ENCODE peak calls at places on chromosomes 7 and 10, in eight cellular contexts. O is fibroblast of pulmonary artery, C is neural progenitor cell, W is tibial artery, J is fibroblast of mammary gland, N is kidney epithelial cell, D is HL-60, H is AG09309. S is an unnamed sample.

GRCh38 chr10:11472158-11472753 is 139.2 kb downstream of the USP6NL start:
- DNase-seq in O (peak; percentile 65), C (peak; percentile 79), W (no peak), J (peak; percentile 58), N (no peak), D (peak; percentile 10), H (no peak), S (peak; percentile 59)

GRCh38 chr10:96130326-96130758 is 245 bp downstream of the ZNF518A start:
- DNase-seq in O (peak; percentile 84), C (peak; percentile 89), W (peak; percentile 73), J (no peak), N (no peak), D (no peak), H (no peak), S (no peak)

GRCh38 chr7:110007316-110007910 is 1083.5 kb upstream of the LRRN3 start:
- DNase-seq in O (no peak), C (no peak), W (no peak), J (no peak), N (no peak), D (no peak), H (no peak), S (no peak)

GRCh38 chr7:141731476-141732149 is 6.5 kb upstream of the SSBP1 start:
- DNase-seq in O (peak; percentile 23), C (no peak), W (no peak), J (no peak), N (no peak), D (no peak), H (no peak), S (peak; percentile 12)

GRCh38 chr7:30740417-30741181 is 11.3 kb upstream of the INMT start:
- DNase-seq in O (peak; percentile 72), C (peak; percentile 80), W (peak; percentile 84), J (peak; percentile 63), N (no peak), D (no peak), H (peak; percentile 23), S (peak; percentile 71)

GRCh38 chr10:76185476-76186255 is 754.2 kb downstream of the LRMDA start:
- DNase-seq in O (no peak), C (no peak), W (no peak), J (no peak), N (no peak), D (no peak), H (no peak), S (no peak)

GRCh38 chr7:66281678-66282593 is 76.8 kb downstream of the TPST1 start:
- DNase-seq in O (peak; percentile 95), C (no peak), W (no peak), J (peak; percentile 98), N (peak; percentile 44), D (no peak), H (peak; percentile 94), S (peak; percentile 96)

GRCh38 chr10:85641479-85641967 is 725.1 kb downstream of the GRID1 start:
- DNase-seq in O (no peak), C (no peak), W (no peak), J (peak; percentile 36), N (no peak), D (no peak), H (no peak), S (no peak)

GRCh38 chr7:80488851-80489370 is 23.0 kb downstream of the GNAT3 start:
- DNase-seq in O (no peak), C (no peak), W (no peak), J (no peak), N (no peak), D (no peak), H (peak; percentile 21), S (no peak)

GRCh38 chr7:79090543-79090942 is 362.9 kb downstream of the MAGI2 start:
- DNase-seq in O (peak; percentile 18), C (no peak), W (no peak), J (peak; percentile 5), N (no peak), D (no peak), H (no peak), S (no peak)

GRCh38 chr7:138358850-138359341 is 101.2 kb upstream of the TRIM24 start:
- DNase-seq in O (no peak), C (no peak), W (no peak), J (no peak), N (no peak), D (no peak), H (no peak), S (no peak)

GRCh38 chr10:130064783-130065182 is 45.8 kb downstream of the C10orf143 start:
- DNase-seq in O (no peak), C (no peak), W (peak; percentile 35), J (no peak), N (no peak), D (no peak), H (no peak), S (no peak)

GRCh38 chr7:73518470-73518869 is 3.6 kb downstream of the BAZ1B start:
- DNase-seq in O (no peak), C (no peak), W (peak; percentile 21), J (no peak), N (no peak), D (no peak), H (no peak), S (no peak)

GRCh38 chr10:42979181-42979580 is 97.7 kb upstream of the RET start:
- DNase-seq in O (no peak), C (no peak), W (peak; percentile 16), J (no peak), N (no peak), D (no peak), H (no peak), S (no peak)

GRCh38 chr7:1175597-1175966 is 15.6 kb upstream of the ZFAND2A start:
- DNase-seq in O (no peak), C (no peak), W (no peak), J (no peak), N (no peak), D (no peak), H (no peak), S (no peak)
- H3K4me3 ChIP-seq in O (no peak overlapping the region), C (no peak overlapping the region), W (peak overlapping the region; percentile 32), J (no peak overlapping the region), N (no peak overlapping the region), D (no peak overlapping the region), H (no peak overlapping the region), S (no peak overlapping the region)

GRCh38 chr7:55077581-55078410 is 59.0 kb downstream of the EGFR start:
- DNase-seq in O (no peak), C (no peak), W (no peak), J (no peak), N (no peak), D (no peak), H (no peak), S (no peak)

GRCh38 chr7:55075464-55075971 is 56.7 kb downstream of the EGFR start:
- DNase-seq in O (peak; percentile 46), C (no peak), W (peak; percentile 78), J (peak; percentile 52), N (no peak), D (no peak), H (no peak), S (no peak)

GRCh38 chr7:55080000-55080629 is 61.3 kb downstream of the EGFR start:
- DNase-seq in O (no peak), C (no peak), W (no peak), J (no peak), N (no peak), D (no peak), H (no peak), S (peak; percentile 25)

GRCh38 chr7:55081067-55081853 is 62.4 kb downstream of the EGFR start:
- DNase-seq in O (no peak), C (no peak), W (no peak), J (no peak), N (no peak), D (no peak), H (no peak), S (peak; percentile 4)

GRCh38 chr7:55078465-55079372 is 59.9 kb downstream of the EGFR start:
- DNase-seq in O (no peak), C (peak; percentile 54), W (no peak), J (peak; percentile 50), N (no peak), D (no peak), H (no peak), S (no peak)
- TF ChIP-seq CTCF in O (no peak), C (no peak), W (no peak), J (no peak), N (peak; percentile 3), D (no peak), H (no peak), S (no peak)

DNA sequence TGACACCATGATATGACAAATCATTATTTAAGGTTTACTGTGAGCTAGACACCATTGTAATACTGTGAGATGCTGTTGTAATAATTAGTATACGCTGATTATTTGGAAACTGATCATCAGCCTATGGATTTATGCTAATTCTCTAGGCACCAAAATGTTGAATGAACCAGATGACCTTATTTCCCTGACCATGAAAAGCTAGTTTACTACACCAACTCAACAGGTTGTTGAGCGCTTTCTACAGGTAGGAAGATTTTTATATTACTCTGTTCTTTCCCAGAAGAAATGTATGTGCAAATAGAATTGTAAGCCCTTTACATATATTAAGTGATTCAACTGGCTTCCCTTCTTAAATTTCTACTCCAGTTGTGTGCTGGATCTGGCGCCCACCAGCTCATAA is 6.2 kb downstream of the NRP1 start:
- DNase-seq in O (no peak), C (no peak), W (no peak), J (no peak), N (no peak), D (no peak), H (no peak), S (no peak)
- H3K4me3 ChIP-seq in O (no peak overlapping the region), C (no peak overlapping the region), W (no peak overlapping the region), J (no peak overlapping the region), N (no peak overlapping the region), D (no peak overlapping the region), H (no peak overlapping the region), S (peak overlapping the region; percentile 6)

GRCh38 chr10:122495406-122496340 is 34.3 kb downstream of the HTRA1 start:
- DNase-seq in O (peak; percentile 73), C (no peak), W (peak; percentile 88), J (peak; percentile 89), N (no peak), D (no peak), H (no peak), S (peak; percentile 93)
- TF ChIP-seq CTCF in O (no peak), C (no peak), W (no peak), J (no peak), N (no peak), D (no peak), H (no peak), S (no peak)

GRCh38 chr10:119758448-119758847 is 32.6 kb downstream of the INPP5F start:
- DNase-seq in O (no peak), C (no peak), W (no peak), J (no peak), N (no peak), D (no peak), H (no peak), S (no peak)
- H3K4me3 ChIP-seq in O (no peak overlapping the region), C (no peak overlapping the region), W (no peak overlapping the region), J (no peak overlapping the region), N (no peak overlapping the region), D (no peak overlapping the region), H (no peak overlapping the region), S (no peak overlapping the region)

S was measured in fibroblast of the aortic adventitia.